ENCODE peak calls at places on chromosomes 3 and 15, in eight cellular contexts. One of them, this sample, is unnamed. For H3K4me1, the result is how much of the 10 kb centered on the place peaks cover.

GRCh38 chr3:99474776-99475175 is 163.6 kb upstream of the COL8A1 start:
- DNase-seq in osteoblast: no peak
- DNase-seq in mesendoderm: no peak
- DNase-seq in cardiac muscle cell: no peak
- DNase-seq in tibial artery: no peak
- DNase-seq in A549: no peak
- DNase-seq in PC-3: no peak
- DNase-seq in heart right ventricle: no peak
- DNase-seq in this sample: no peak

GRCh38 chr15:74343127-74343796 is 24.2 kb downstream of the CYP11A1 start:
- DNase-seq in osteoblast: peak
- DNase-seq in mesendoderm: no peak
- DNase-seq in cardiac muscle cell: no peak
- DNase-seq in tibial artery: no peak
- DNase-seq in A549: no peak
- DNase-seq in PC-3: no peak
- DNase-seq in heart right ventricle: no peak
- DNase-seq in this sample: no peak

GRCh38 chr3:131655076-131655685 is 152.4 kb upstream of the MRPL3 start:
- DNase-seq in osteoblast: no peak
- DNase-seq in mesendoderm: no peak
- DNase-seq in cardiac muscle cell: no peak
- DNase-seq in tibial artery: no peak
- DNase-seq in A549: no peak
- DNase-seq in PC-3: no peak
- DNase-seq in heart right ventricle: no peak
- DNase-seq in this sample: no peak

GRCh38 chr3:11699083-11699427 is 55.3 kb upstream of the VGLL4 start:
- DNase-seq in osteoblast: peak
- DNase-seq in mesendoderm: no peak
- DNase-seq in cardiac muscle cell: no peak
- DNase-seq in tibial artery: no peak
- DNase-seq in A549: no peak
- DNase-seq in PC-3: peak
- DNase-seq in heart right ventricle: no peak
- DNase-seq in this sample: no peak

GRCh38 chr3:64687781-64688515 is at the start of gene ADAMTS9:
- DNase-seq in osteoblast: peak
- DNase-seq in mesendoderm: peak
- DNase-seq in cardiac muscle cell: peak
- DNase-seq in tibial artery: peak
- DNase-seq in A549: peak
- DNase-seq in PC-3: no peak
- DNase-seq in heart right ventricle: peak
- DNase-seq in this sample: peak

GRCh38 chr15:76330281-76330680 is 6.3 kb upstream of the ISL2 start:
- DNase-seq in osteoblast: peak
- DNase-seq in mesendoderm: peak
- DNase-seq in cardiac muscle cell: peak
- DNase-seq in tibial artery: peak
- DNase-seq in A549: peak
- DNase-seq in PC-3: peak
- DNase-seq in heart right ventricle: peak
- DNase-seq in this sample: no peak

GRCh38 chr15:40190591-40190990 is 29.7 kb downstream of the BUB1B start:
- DNase-seq in osteoblast: peak
- DNase-seq in mesendoderm: no peak
- DNase-seq in cardiac muscle cell: no peak
- DNase-seq in tibial artery: no peak
- DNase-seq in A549: peak
- DNase-seq in PC-3: peak
- DNase-seq in heart right ventricle: no peak
- DNase-seq in this sample: no peak

GRCh38 chr3:11204697-11205397 is 50.6 kb downstream of the HRH1 start:
- DNase-seq in osteoblast: no peak
- DNase-seq in mesendoderm: no peak
- DNase-seq in cardiac muscle cell: no peak
- DNase-seq in tibial artery: no peak
- DNase-seq in A549: no peak
- DNase-seq in PC-3: no peak
- DNase-seq in heart right ventricle: no peak
- DNase-seq in this sample: no peak

GRCh38 chr3:146972726-146973125 is 367.6 kb upstream of the PLSCR5 start:
- DNase-seq in osteoblast: no peak
- DNase-seq in mesendoderm: no peak
- DNase-seq in cardiac muscle cell: no peak
- DNase-seq in tibial artery: no peak
- DNase-seq in A549: no peak
- DNase-seq in PC-3: no peak
- DNase-seq in heart right ventricle: no peak
- DNase-seq in this sample: no peak

GRCh38 chr15:28265334-28266019 is 56.5 kb downstream of the HERC2 start:
- DNase-seq in osteoblast: no peak
- DNase-seq in mesendoderm: no peak
- DNase-seq in cardiac muscle cell: no peak
- DNase-seq in tibial artery: no peak
- DNase-seq in A549: no peak
- DNase-seq in PC-3: no peak
- DNase-seq in heart right ventricle: no peak
- DNase-seq in this sample: peak

GRCh38 chr15:60392601-60392985 is 5.2 kb downstream of the ANXA2 start:
- DNase-seq in osteoblast: peak
- DNase-seq in mesendoderm: peak
- DNase-seq in cardiac muscle cell: no peak
- DNase-seq in tibial artery: no peak
- DNase-seq in A549: peak
- DNase-seq in PC-3: peak
- DNase-seq in heart right ventricle: no peak
- DNase-seq in this sample: no peak
- H3K4me1 ChIP-seq in osteoblast: half or more
- H3K4me1 ChIP-seq in mesendoderm: under half
- H3K4me1 ChIP-seq in cardiac muscle cell: under half
- H3K4me1 ChIP-seq in tibial artery: half or more
- H3K4me1 ChIP-seq in A549: half or more
- H3K4me1 ChIP-seq in PC-3: half or more
- H3K4me1 ChIP-seq in heart right ventricle: half or more
- H3K4me1 ChIP-seq in this sample: half or more

DNA sequence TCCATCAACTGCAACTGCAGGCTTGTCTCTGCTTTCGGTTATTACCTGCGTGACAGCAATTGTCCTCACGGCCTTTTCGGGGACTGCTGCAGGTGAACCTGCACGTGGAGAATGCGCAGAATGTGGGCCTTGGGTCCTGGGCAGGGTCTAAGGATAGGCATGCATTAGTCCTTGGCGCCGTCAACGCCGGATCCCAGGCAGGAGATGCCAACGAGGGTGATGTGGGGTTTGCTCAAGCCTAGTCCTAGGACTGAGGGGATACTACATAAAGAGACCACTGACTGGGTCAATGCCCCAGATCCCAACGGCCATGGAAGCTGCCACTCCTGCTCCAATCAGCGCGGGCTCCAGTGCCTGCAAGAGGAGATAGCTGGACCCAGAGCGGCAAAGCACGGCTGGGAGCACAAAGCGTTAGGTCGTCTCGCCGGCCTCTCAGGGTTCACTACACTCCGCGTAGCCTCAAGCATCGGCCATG is 448 bp upstream of the RBM15B start:
- DNase-seq in osteoblast: peak
- DNase-seq in mesendoderm: no peak
- DNase-seq in cardiac muscle cell: no peak
- DNase-seq in tibial artery: no peak
- DNase-seq in A549: no peak
- DNase-seq in PC-3: no peak
- DNase-seq in heart right ventricle: no peak
- DNase-seq in this sample: no peak
- H3K4me1 ChIP-seq in osteoblast: under half
- H3K4me1 ChIP-seq in mesendoderm: under half
- H3K4me1 ChIP-seq in cardiac muscle cell: under half
- H3K4me1 ChIP-seq in tibial artery: half or more
- H3K4me1 ChIP-seq in A549: under half
- H3K4me1 ChIP-seq in PC-3: under half
- H3K4me1 ChIP-seq in heart right ventricle: half or more
- H3K4me1 ChIP-seq in this sample: half or more

GRCh38 chr3:14406336-14406735 is 3.9 kb downstream of the SLC6A6 start:
- DNase-seq in osteoblast: peak
- DNase-seq in mesendoderm: no peak
- DNase-seq in cardiac muscle cell: no peak
- DNase-seq in tibial artery: no peak
- DNase-seq in A549: no peak
- DNase-seq in PC-3: no peak
- DNase-seq in heart right ventricle: no peak
- DNase-seq in this sample: no peak
- H3K4me1 ChIP-seq in osteoblast: under half
- H3K4me1 ChIP-seq in mesendoderm: under half
- H3K4me1 ChIP-seq in cardiac muscle cell: under half
- H3K4me1 ChIP-seq in tibial artery: half or more
- H3K4me1 ChIP-seq in A549: half or more
- H3K4me1 ChIP-seq in PC-3: half or more
- H3K4me1 ChIP-seq in heart right ventricle: under half
- H3K4me1 ChIP-seq in this sample: half or more

GRCh38 chr3:137202941-137203340 is 245.2 kb downstream of the IL20RB start:
- DNase-seq in osteoblast: no peak
- DNase-seq in mesendoderm: no peak
- DNase-seq in cardiac muscle cell: no peak
- DNase-seq in tibial artery: no peak
- DNase-seq in A549: no peak
- DNase-seq in PC-3: no peak
- DNase-seq in heart right ventricle: no peak
- DNase-seq in this sample: peak

GRCh38 chr3:137204409-137204808 is 246.6 kb downstream of the IL20RB start:
- DNase-seq in osteoblast: no peak
- DNase-seq in mesendoderm: no peak
- DNase-seq in cardiac muscle cell: no peak
- DNase-seq in tibial artery: no peak
- DNase-seq in A549: no peak
- DNase-seq in PC-3: no peak
- DNase-seq in heart right ventricle: no peak
- DNase-seq in this sample: no peak

GRCh38 chr3:137205394-137206060 is 247.7 kb downstream of the IL20RB start:
- DNase-seq in osteoblast: no peak
- DNase-seq in mesendoderm: no peak
- DNase-seq in cardiac muscle cell: no peak
- DNase-seq in tibial artery: no peak
- DNase-seq in A549: no peak
- DNase-seq in PC-3: peak
- DNase-seq in heart right ventricle: no peak
- DNase-seq in this sample: no peak

GRCh38 chr3:137199678-137200077 is 241.9 kb downstream of the IL20RB start:
- DNase-seq in osteoblast: no peak
- DNase-seq in mesendoderm: no peak
- DNase-seq in cardiac muscle cell: no peak
- DNase-seq in tibial artery: no peak
- DNase-seq in A549: no peak
- DNase-seq in PC-3: no peak
- DNase-seq in heart right ventricle: no peak
- DNase-seq in this sample: no peak

DNA sequence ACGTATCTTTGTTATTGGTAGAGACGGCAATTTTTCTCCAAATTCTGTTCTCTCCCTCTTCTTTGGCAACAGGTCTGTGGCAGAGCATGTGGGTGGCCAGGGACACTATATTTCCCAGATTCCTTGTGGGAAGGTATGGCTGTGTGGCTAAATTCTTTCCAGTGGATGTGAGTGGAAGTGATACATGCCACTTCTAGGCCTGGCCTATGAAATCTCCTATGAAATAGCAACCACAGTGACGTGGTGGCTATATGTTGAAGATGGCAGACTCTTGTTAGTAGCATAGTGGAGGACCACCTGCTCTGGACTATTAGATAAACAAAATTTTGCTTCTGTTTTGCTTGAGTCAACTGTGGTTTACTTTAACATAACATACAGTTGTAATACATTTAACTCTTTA is 243.3 kb downstream of the IL20RB start:
- DNase-seq in osteoblast: no peak
- DNase-seq in mesendoderm: no peak
- DNase-seq in cardiac muscle cell: no peak
- DNase-seq in tibial artery: no peak
- DNase-seq in A549: no peak
- DNase-seq in PC-3: no peak
- DNase-seq in heart right ventricle: no peak
- DNase-seq in this sample: no peak
- H3K4me1 ChIP-seq in osteoblast: under half
- H3K4me1 ChIP-seq in mesendoderm: under half
- H3K4me1 ChIP-seq in cardiac muscle cell: under half
- H3K4me1 ChIP-seq in tibial artery: under half
- H3K4me1 ChIP-seq in A549: under half
- H3K4me1 ChIP-seq in PC-3: under half
- H3K4me1 ChIP-seq in heart right ventricle: under half
- H3K4me1 ChIP-seq in this sample: under half

DNA sequence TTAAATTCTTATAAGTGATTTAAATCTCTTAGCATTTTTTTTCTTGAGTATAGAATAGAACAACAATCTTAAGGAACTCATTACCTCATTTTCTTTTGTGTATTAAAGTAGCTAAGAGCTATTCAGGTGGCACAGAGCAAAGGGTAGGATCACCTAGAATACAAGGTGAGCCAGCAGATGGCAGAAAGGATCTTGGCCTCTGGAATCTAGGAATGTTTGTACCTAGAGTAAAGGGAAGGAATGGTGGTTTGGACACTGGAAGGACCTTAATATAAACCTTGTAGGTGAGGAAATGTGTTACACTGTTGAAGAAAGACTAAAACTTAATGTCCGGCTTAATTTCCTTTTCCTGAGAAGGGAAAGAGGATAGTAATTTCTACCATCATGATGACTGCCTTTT is 89.0 kb downstream of the GHSR start:
- DNase-seq in osteoblast: no peak
- DNase-seq in mesendoderm: no peak
- DNase-seq in cardiac muscle cell: no peak
- DNase-seq in tibial artery: no peak
- DNase-seq in A549: no peak
- DNase-seq in PC-3: no peak
- DNase-seq in heart right ventricle: no peak
- DNase-seq in this sample: no peak
- H3K4me1 ChIP-seq in osteoblast: under half
- H3K4me1 ChIP-seq in mesendoderm: under half
- H3K4me1 ChIP-seq in cardiac muscle cell: under half
- H3K4me1 ChIP-seq in tibial artery: under half
- H3K4me1 ChIP-seq in A549: under half
- H3K4me1 ChIP-seq in PC-3: under half
- H3K4me1 ChIP-seq in heart right ventricle: under half
- H3K4me1 ChIP-seq in this sample: under half

This sample was measured in upper lobe of left lung.